ENCODE peak calls at places on chromosomes 1 and 21, in eight cellular contexts. One of them, this sample, is unnamed.

GRCh38 chr1:201025571-201026002 is 2.1 kb upstream of the KIF21B start:
- DNase-seq in K562: peak
- DNase-seq in sigmoid colon: no peak
- DNase-seq in suprapubic skin: no peak
- DNase-seq in esophagus muscularis mucosa: no peak
- DNase-seq in GM12892: peak
- DNase-seq in HCT116: no peak
- DNase-seq in spleen: no peak
- DNase-seq in this sample: no peak

GRCh38 chr1:2158272-2158671 is 36.3 kb downstream of the FAAP20 start:
- DNase-seq in GM12892: no peak
- DNase-seq in HCT116: no peak
- DNase-seq in K562: no peak
- DNase-seq in spleen: no peak
- DNase-seq in sigmoid colon: no peak
- DNase-seq in suprapubic skin: no peak
- DNase-seq in esophagus muscularis mucosa: no peak
- DNase-seq in this sample: no peak

GRCh38 chr1:69246109-69246508 is 321.6 kb upstream of the LRRC7 start:
- DNase-seq in HCT116: no peak
- DNase-seq in spleen: no peak
- DNase-seq in GM12892: no peak
- DNase-seq in sigmoid colon: no peak
- DNase-seq in esophagus muscularis mucosa: no peak
- DNase-seq in suprapubic skin: no peak
- DNase-seq in K562: no peak
- DNase-seq in this sample: no peak

GRCh38 chr1:228010921-228011320 is 4.1 kb downstream of the WNT3A start:
- DNase-seq in sigmoid colon: peak
- DNase-seq in K562: no peak
- DNase-seq in suprapubic skin: peak
- DNase-seq in spleen: peak
- DNase-seq in esophagus muscularis mucosa: peak
- DNase-seq in GM12892: no peak
- DNase-seq in HCT116: no peak
- DNase-seq in this sample: no peak

GRCh38 chr1:173477286-173478098 is at the start of gene PRDX6:
- DNase-seq in HCT116: peak
- DNase-seq in GM12892: peak
- DNase-seq in K562: peak
- DNase-seq in spleen: peak
- DNase-seq in esophagus muscularis mucosa: peak
- DNase-seq in suprapubic skin: peak
- DNase-seq in sigmoid colon: peak
- DNase-seq in this sample: peak

GRCh38 chr1:169495050-169495740 is 9.5 kb upstream of the SLC19A2 start:
- DNase-seq in K562: no peak
- DNase-seq in GM12892: no peak
- DNase-seq in suprapubic skin: no peak
- DNase-seq in spleen: no peak
- DNase-seq in HCT116: no peak
- DNase-seq in sigmoid colon: no peak
- DNase-seq in esophagus muscularis mucosa: no peak
- DNase-seq in this sample: no peak

GRCh38 chr1:179003474-179004066 is 22.1 kb upstream of the FAM20B start:
- DNase-seq in spleen: no peak
- DNase-seq in K562: no peak
- DNase-seq in GM12892: no peak
- DNase-seq in esophagus muscularis mucosa: peak
- DNase-seq in suprapubic skin: no peak
- DNase-seq in sigmoid colon: no peak
- DNase-seq in HCT116: no peak
- DNase-seq in this sample: no peak

GRCh38 chr1:167713330-167714081 is 8.3 kb upstream of the MPZL1 start:
- DNase-seq in HCT116: no peak
- DNase-seq in suprapubic skin: no peak
- DNase-seq in GM12892: no peak
- DNase-seq in esophagus muscularis mucosa: no peak
- DNase-seq in spleen: peak
- DNase-seq in sigmoid colon: peak
- DNase-seq in K562: peak
- DNase-seq in this sample: no peak

GRCh38 chr21:32257952-32258785 is 20.7 kb downstream of the MIS18A start:
- DNase-seq in K562: peak
- DNase-seq in spleen: no peak
- DNase-seq in HCT116: peak
- DNase-seq in suprapubic skin: no peak
- DNase-seq in esophagus muscularis mucosa: no peak
- DNase-seq in GM12892: peak
- DNase-seq in sigmoid colon: peak
- DNase-seq in this sample: peak

GRCh38 chr1:157597959-157598667 is at the start of gene FCRL4:
- DNase-seq in sigmoid colon: no peak
- DNase-seq in HCT116: no peak
- DNase-seq in K562: no peak
- DNase-seq in esophagus muscularis mucosa: no peak
- DNase-seq in suprapubic skin: no peak
- DNase-seq in spleen: no peak
- DNase-seq in GM12892: no peak
- DNase-seq in this sample: no peak

GRCh38 chr1:54984126-54984842 is 3.9 kb downstream of the TMEM61 start:
- DNase-seq in K562: no peak
- DNase-seq in GM12892: no peak
- DNase-seq in suprapubic skin: no peak
- DNase-seq in sigmoid colon: no peak
- DNase-seq in HCT116: no peak
- DNase-seq in spleen: peak
- DNase-seq in esophagus muscularis mucosa: no peak
- DNase-seq in this sample: no peak

GRCh38 chr1:84611796-84612195 is 37.6 kb upstream of the CTBS start:
- DNase-seq in esophagus muscularis mucosa: peak
- DNase-seq in GM12892: no peak
- DNase-seq in spleen: no peak
- DNase-seq in suprapubic skin: no peak
- DNase-seq in sigmoid colon: no peak
- DNase-seq in K562: no peak
- DNase-seq in HCT116: no peak
- DNase-seq in this sample: no peak

GRCh38 chr1:12406218-12407021 is 176.6 kb downstream of the VPS13D start:
- DNase-seq in K562: peak
- DNase-seq in esophagus muscularis mucosa: no peak
- DNase-seq in spleen: no peak
- DNase-seq in GM12892: no peak
- DNase-seq in sigmoid colon: no peak
- DNase-seq in HCT116: no peak
- DNase-seq in suprapubic skin: no peak
- DNase-seq in this sample: no peak

GRCh38 chr1:12407962-12408288 is 178.1 kb downstream of the VPS13D start:
- DNase-seq in GM12892: no peak
- DNase-seq in esophagus muscularis mucosa: no peak
- DNase-seq in sigmoid colon: no peak
- DNase-seq in spleen: no peak
- DNase-seq in K562: peak
- DNase-seq in suprapubic skin: no peak
- DNase-seq in HCT116: no peak
- DNase-seq in this sample: no peak

GRCh38 chr1:12405325-12406217 is 175.7 kb downstream of the VPS13D start:
- DNase-seq in suprapubic skin: no peak
- DNase-seq in HCT116: no peak
- DNase-seq in K562: peak
- DNase-seq in esophagus muscularis mucosa: no peak
- DNase-seq in sigmoid colon: peak
- DNase-seq in GM12892: no peak
- DNase-seq in spleen: no peak
- DNase-seq in this sample: no peak

GRCh38 chr1:12408662-12409061 is 178.8 kb downstream of the VPS13D start:
- DNase-seq in suprapubic skin: no peak
- DNase-seq in HCT116: no peak
- DNase-seq in esophagus muscularis mucosa: no peak
- DNase-seq in spleen: no peak
- DNase-seq in GM12892: no peak
- DNase-seq in K562: peak
- DNase-seq in sigmoid colon: no peak
- DNase-seq in this sample: no peak

GRCh38 chr1:12407050-12407961 is 177.5 kb downstream of the VPS13D start:
- DNase-seq in sigmoid colon: no peak
- DNase-seq in HCT116: peak
- DNase-seq in spleen: no peak
- DNase-seq in K562: peak
- DNase-seq in GM12892: no peak
- DNase-seq in esophagus muscularis mucosa: no peak
- DNase-seq in suprapubic skin: no peak
- DNase-seq in this sample: peak
- TF ChIP-seq POLR2AphosphoS5 in sigmoid colon: no peak
- TF ChIP-seq POLR2AphosphoS5 in HCT116: no peak
- TF ChIP-seq POLR2AphosphoS5 in spleen: no peak
- TF ChIP-seq POLR2AphosphoS5 in K562: no peak
- TF ChIP-seq POLR2AphosphoS5 in GM12892: no peak
- TF ChIP-seq POLR2AphosphoS5 in esophagus muscularis mucosa: peak
- TF ChIP-seq POLR2AphosphoS5 in suprapubic skin: no peak
- TF ChIP-seq POLR2AphosphoS5 in this sample: no peak

GRCh38 chr1:6601865-6602668 is 602 bp downstream of the KLHL21 start:
- DNase-seq in esophagus muscularis mucosa: no peak
- DNase-seq in HCT116: no peak
- DNase-seq in K562: peak
- DNase-seq in suprapubic skin: no peak
- DNase-seq in spleen: peak
- DNase-seq in sigmoid colon: peak
- DNase-seq in GM12892: peak
- DNase-seq in this sample: no peak
- TF ChIP-seq POLR2A in esophagus muscularis mucosa: no peak
- TF ChIP-seq POLR2A in HCT116: no peak
- TF ChIP-seq POLR2A in K562: no peak
- TF ChIP-seq POLR2A in suprapubic skin: peak
- TF ChIP-seq POLR2A in spleen: no peak
- TF ChIP-seq POLR2A in sigmoid colon: no peak
- TF ChIP-seq POLR2A in GM12892: no peak
- TF ChIP-seq POLR2A in this sample: no peak

GRCh38 chr1:31453384-31454079 is 40.5 kb downstream of the SERINC2 start:
- DNase-seq in esophagus muscularis mucosa: no peak
- DNase-seq in K562: no peak
- DNase-seq in HCT116: no peak
- DNase-seq in GM12892: no peak
- DNase-seq in suprapubic skin: no peak
- DNase-seq in sigmoid colon: no peak
- DNase-seq in spleen: no peak
- DNase-seq in this sample: no peak
- TF ChIP-seq POLR2AphosphoS5 in esophagus muscularis mucosa: no peak
- TF ChIP-seq POLR2AphosphoS5 in K562: no peak
- TF ChIP-seq POLR2AphosphoS5 in HCT116: no peak
- TF ChIP-seq POLR2AphosphoS5 in GM12892: no peak
- TF ChIP-seq POLR2AphosphoS5 in suprapubic skin: no peak
- TF ChIP-seq POLR2AphosphoS5 in sigmoid colon: no peak
- TF ChIP-seq POLR2AphosphoS5 in spleen: no peak
- TF ChIP-seq POLR2AphosphoS5 in this sample: no peak

DNA sequence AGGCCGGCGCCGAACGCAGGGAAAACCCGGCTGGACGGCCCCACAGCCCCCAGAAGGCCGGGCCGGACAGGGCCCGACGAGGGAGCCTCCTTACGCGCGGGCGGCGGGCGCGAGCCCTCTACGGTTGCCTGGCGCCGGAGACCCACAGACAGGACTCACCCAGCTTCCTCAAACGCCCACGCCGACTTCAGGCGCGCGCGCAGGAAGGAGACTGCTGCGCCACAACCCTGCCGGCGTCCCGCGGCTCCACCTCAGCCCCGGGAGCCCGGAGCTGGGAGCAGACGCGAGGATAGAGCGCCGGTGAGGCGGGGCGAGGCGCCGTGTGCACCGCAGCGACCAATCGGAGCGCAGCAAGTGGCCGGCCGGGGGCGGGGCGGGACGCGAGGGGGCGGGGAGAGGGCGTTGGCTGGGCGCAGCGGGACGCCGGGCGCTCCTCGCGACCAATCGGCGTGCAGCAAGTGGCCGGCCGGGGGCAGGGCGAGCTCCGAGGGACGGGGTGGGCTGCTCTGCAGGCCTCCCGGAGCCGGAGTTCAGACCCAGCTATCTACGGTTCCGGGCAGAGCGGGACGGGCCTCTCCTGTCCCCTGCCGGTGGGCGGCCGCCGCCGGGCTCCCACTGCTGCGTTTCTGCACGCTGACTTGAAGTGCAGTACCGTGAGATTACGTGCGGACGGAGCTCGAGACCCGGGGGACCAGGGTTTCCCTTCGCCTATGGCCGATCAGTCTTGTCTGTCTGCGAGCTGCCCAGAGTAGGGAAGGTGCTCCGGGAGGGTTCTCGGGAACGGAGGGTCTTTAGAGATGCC is at the start of gene TMEM50B:
- DNase-seq in esophagus muscularis mucosa: peak
- DNase-seq in HCT116: peak
- DNase-seq in suprapubic skin: peak
- DNase-seq in GM12892: peak
- DNase-seq in K562: peak
- DNase-seq in spleen: peak
- DNase-seq in sigmoid colon: peak
- DNase-seq in this sample: peak
- TF ChIP-seq POLR2A in esophagus muscularis mucosa: peak
- TF ChIP-seq POLR2A in HCT116: peak
- TF ChIP-seq POLR2A in suprapubic skin: peak
- TF ChIP-seq POLR2A in GM12892: peak
- TF ChIP-seq POLR2A in K562: peak
- TF ChIP-seq POLR2A in spleen: no peak
- TF ChIP-seq POLR2A in sigmoid colon: peak
- TF ChIP-seq POLR2A in this sample: peak

DNA sequence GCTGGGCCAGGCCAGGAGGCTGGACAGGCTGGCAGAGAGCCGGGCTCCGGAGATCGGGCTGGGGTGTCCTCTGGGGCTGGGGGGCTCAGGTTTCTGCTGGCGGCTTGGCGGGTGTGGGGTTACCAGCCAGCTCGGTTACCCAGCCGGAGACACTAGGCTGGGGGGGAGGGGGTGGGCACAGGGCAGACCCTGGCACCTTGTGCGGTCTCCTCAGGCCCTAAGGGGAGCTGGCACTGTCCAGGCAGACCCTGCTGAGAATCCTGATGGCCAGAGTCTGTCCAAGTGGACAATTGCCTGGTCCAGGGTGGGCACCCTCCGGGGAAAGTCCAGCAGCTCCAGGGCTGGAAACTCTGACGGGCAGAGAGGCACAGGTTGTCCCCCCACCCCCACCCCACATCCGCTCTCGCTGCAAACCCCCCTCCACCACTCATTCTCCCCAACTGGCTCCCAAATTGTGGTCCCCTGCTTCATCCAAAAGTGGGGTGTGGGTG is 6.7 kb downstream of the ZBTB7B start:
- DNase-seq in suprapubic skin: no peak
- DNase-seq in K562: no peak
- DNase-seq in HCT116: no peak
- DNase-seq in sigmoid colon: no peak
- DNase-seq in esophagus muscularis mucosa: no peak
- DNase-seq in spleen: no peak
- DNase-seq in GM12892: no peak
- DNase-seq in this sample: no peak
- TF ChIP-seq POLR2AphosphoS5 in suprapubic skin: no peak
- TF ChIP-seq POLR2AphosphoS5 in K562: no peak
- TF ChIP-seq POLR2AphosphoS5 in HCT116: no peak
- TF ChIP-seq POLR2AphosphoS5 in sigmoid colon: no peak
- TF ChIP-seq POLR2AphosphoS5 in esophagus muscularis mucosa: no peak
- TF ChIP-seq POLR2AphosphoS5 in spleen: no peak
- TF ChIP-seq POLR2AphosphoS5 in GM12892: no peak
- TF ChIP-seq POLR2AphosphoS5 in this sample: no peak